ENCODE peak calls at places on chromosomes 7 and 10, in four cellular contexts. Z, W, K and V are unnamed samples.

GRCh38 chr7:131000873-131001272 is 266.9 kb upstream of the KLF14 start:
- DNase-seq in W (no peak), Z (no peak), K (no peak), V (no peak)

GRCh38 chr7:76262683-76263402 is 39.6 kb upstream of the HSPB1 start:
- DNase-seq in K (no peak), W (no peak), Z (peak), V (peak)

GRCh38 chr7:134686782-134687181 is 40.1 kb downstream of the BPGM start:
- DNase-seq in K (no peak), W (no peak), Z (no peak), V (no peak)

GRCh38 chr7:46220066-46220630 is 299.1 kb upstream of the IGFBP3 start:
- DNase-seq in Z (no peak), K (no peak), W (no peak), V (no peak)

GRCh38 chr10:971150-971542 is 17.1 kb upstream of the GTPBP4 start:
- DNase-seq in Z (peak), W (no peak), K (no peak), V (no peak)

GRCh38 chr7:148255333-148255732 is 335.2 kb upstream of the C7orf33 start:
- DNase-seq in Z (no peak), W (no peak), K (no peak), V (no peak)

GRCh38 chr10:95501203-95502094 is 59.7 kb downstream of the SORBS1 start:
- DNase-seq in W (no peak), Z (no peak), K (no peak), V (no peak)

GRCh38 chr10:69406302-69406811 is 10.4 kb downstream of the TACR2 start:
- DNase-seq in W (no peak), K (no peak), Z (no peak), V (peak)

GRCh38 chr7:33487998-33488682 is 358.8 kb downstream of the BBS9 start:
- DNase-seq in Z (no peak), K (no peak), W (no peak), V (no peak)

GRCh38 chr10:84344560-84344959 is 16.2 kb downstream of the CCSER2 start:
- DNase-seq in W (no peak), K (no peak), Z (no peak), V (no peak)

GRCh38 chr7:101546308-101546936 is 82.7 kb downstream of the MYL10 start:
- DNase-seq in K (no peak), W (no peak), Z (no peak), V (no peak)

GRCh38 chr7:71682841-71683341 is 550.9 kb downstream of the GALNT17 start:
- DNase-seq in K (no peak), W (no peak), Z (no peak), V (no peak)

GRCh38 chr10:85862771-85863170 is 503.8 kb downstream of the GRID1 start:
- DNase-seq in W (no peak), K (no peak), Z (no peak), V (no peak)

GRCh38 chr7:26616235-26616634 is 248.2 kb downstream of the SKAP2 start:
- DNase-seq in Z (no peak), K (no peak), W (no peak), V (no peak)

GRCh38 chr10:90181251-90181691 is 479.9 kb downstream of the KIF20B start:
- DNase-seq in K (no peak), Z (peak), W (no peak), V (no peak)

GRCh38 chr10:100186253-100186780 is 488 bp upstream of the ERLIN1 start:
- DNase-seq in Z (peak), K (no peak), W (no peak), V (no peak)

GRCh38 chr7:135362871-135363270 is 129.2 kb downstream of the STRA8 start:
- DNase-seq in K (no peak), W (no peak), Z (no peak), V (no peak)

GRCh38 chr10:43131256-43131655 is 7.0 kb upstream of the CSGALNACT2 start:
- DNase-seq in K (no peak), Z (no peak), W (no peak), V (no peak)

GRCh38 chr10:75272896-75273295 is 37.1 kb upstream of the COMTD1 start:
- DNase-seq in K (no peak), W (no peak), Z (no peak), V (no peak)

GRCh38 chr10:48363617-48364355 is 57.3 kb downstream of the MAPK8 start:
- DNase-seq in W (no peak), K (peak), Z (peak), V (no peak)

GRCh38 chr7:102285541-102286236 is 979 bp upstream of the SH2B2 start:
- DNase-seq in W (no peak), K (no peak), Z (no peak), V (no peak)

GRCh38 chr10:62053860-62054259 is 152.4 kb downstream of the ARID5B start:
- DNase-seq in Z (no peak), W (no peak), K (no peak), V (no peak)

GRCh38 chr7:95824586-95824985 is 52.2 kb downstream of the DYNC1I1 start:
- DNase-seq in K (no peak), Z (no peak), W (no peak), V (no peak)

GRCh38 chr10:52353960-52354394 is 39.9 kb downstream of the DKK1 start:
- DNase-seq in Z (no peak), K (no peak), W (no peak), V (no peak)

GRCh38 chr7:142110638-142111037 is 880 bp upstream of the MGAM2 start:
- DNase-seq in W (no peak), Z (no peak), K (no peak), V (no peak)

GRCh38 chr10:16652154-16652553 is 130.5 kb upstream of the C1QL3 start:
- DNase-seq in W (no peak), Z (no peak), K (no peak), V (no peak)